ENCODE peak calls at places on chromosomes 12 and 14, in five cellular contexts. Q, Z, K, Y and S are unnamed samples.

GRCh38 chr12:47990351-47991105 is 13.7 kb downstream of the COL2A1 start:
- DNase-seq in Z (peak), K (no peak), Y (no peak), Q (no peak), S (no peak)

GRCh38 chr14:94345344-94346072 is 22.4 kb upstream of the SERPINA6 start:
- DNase-seq in K (no peak), Q (no peak), Z (peak), Y (no peak), S (no peak)

GRCh38 chr12:128813392-128813791 is 10.4 kb downstream of the SLC15A4 start:
- DNase-seq in Q (no peak), K (no peak), Z (no peak), Y (no peak), S (no peak)

GRCh38 chr14:51116682-51117081 is 21.8 kb upstream of the TRIM9 start:
- DNase-seq in K (no peak), Z (no peak), Y (no peak), Q (no peak), S (no peak)

GRCh38 chr14:67237591-67237990 is 3.6 kb upstream of the PALS1 start:
- DNase-seq in Y (no peak), Q (no peak), K (no peak), Z (no peak), S (no peak)

GRCh38 chr12:104672501-104673265 is 215.9 kb downstream of the CHST11 start:
- DNase-seq in Z (peak), Y (no peak), Q (no peak), K (peak), S (peak)

GRCh38 chr12:46209914-46210834 is 58.7 kb downstream of the SLC38A1 start:
- DNase-seq in Y (peak), K (peak), Q (peak), Z (peak), S (peak)

GRCh38 chr14:50675597-50675996 is 7.5 kb upstream of the SAV1 start:
- DNase-seq in K (no peak), Z (no peak), Q (no peak), Y (no peak), S (no peak)

GRCh38 chr12:69108024-69108423 is 131.3 kb upstream of the CPSF6 start:
- DNase-seq in Y (no peak), K (no peak), Q (peak), Z (peak), S (no peak)

GRCh38 chr12:117279606-117280005 is 81.8 kb downstream of the NOS1 start:
- DNase-seq in Q (no peak), Y (no peak), Z (no peak), K (no peak), S (no peak)

GRCh38 chr12:66272650-66273049 is 29.6 kb upstream of the HELB start:
- DNase-seq in Q (no peak), Y (no peak), Z (no peak), K (no peak), S (no peak)

GRCh38 chr14:74257988-74258704 is 18.9 kb downstream of the VSX2 start:
- DNase-seq in Y (no peak), Q (no peak), K (no peak), Z (no peak), S (no peak)

GRCh38 chr14:90728951-90729350 is 87.3 kb downstream of the TTC7B start:
- DNase-seq in K (no peak), Z (no peak), Q (no peak), Y (no peak), S (no peak)

GRCh38 chr12:65164244-65164643 is 5.1 kb upstream of the LEMD3 start:
- DNase-seq in Y (no peak), Z (no peak), Q (no peak), K (no peak), S (no peak)

GRCh38 chr12:97131220-97131981 is 224.3 kb downstream of the NEDD1 start:
- DNase-seq in Y (no peak), Q (no peak), Z (no peak), K (no peak), S (no peak)

GRCh38 chr12:51832708-51833107 is 15.8 kb downstream of the FIGNL2 start:
- DNase-seq in K (no peak), Y (no peak), Q (no peak), Z (peak), S (no peak)

GRCh38 chr12:132949936-132950837 is 5.9 kb downstream of the ZNF605 start:
- DNase-seq in Y (no peak), K (no peak), Q (no peak), Z (no peak), S (no peak)

GRCh38 chr12:52836042-52836466 is 1.9 kb upstream of the KRT79 start:
- DNase-seq in Z (peak), K (no peak), Y (no peak), Q (no peak), S (no peak)

GRCh38 chr12:30923057-30923456 is 3.5 kb upstream of the TSPAN11 start:
- DNase-seq in Z (no peak), Q (no peak), K (no peak), Y (no peak), S (no peak)

GRCh38 chr12:116558280-116559079 is 701 bp upstream of the MAP1LC3B2 start:
- DNase-seq in Q (no peak), Z (no peak), Y (no peak), K (no peak), S (no peak)

GRCh38 chr14:63499701-63500250 is 43.4 kb downstream of the PPP2R5E start:
- DNase-seq in Q (no peak), K (no peak), Y (no peak), Z (peak), S (no peak)

GRCh38 chr12:91565246-91565645 is 382.6 kb upstream of the DCN start:
- DNase-seq in Q (no peak), Y (no peak), K (no peak), Z (peak), S (no peak)

GRCh38 chr14:102293784-102294183 is 11.2 kb downstream of the MOK start:
- DNase-seq in Z (peak), K (no peak), Y (no peak), Q (no peak), S (no peak)

GRCh38 chr12:109189291-109189690 is 72.9 kb downstream of the ACACB start:
- DNase-seq in Y (no peak), Q (no peak), Z (no peak), K (no peak), S (no peak)

DNA sequence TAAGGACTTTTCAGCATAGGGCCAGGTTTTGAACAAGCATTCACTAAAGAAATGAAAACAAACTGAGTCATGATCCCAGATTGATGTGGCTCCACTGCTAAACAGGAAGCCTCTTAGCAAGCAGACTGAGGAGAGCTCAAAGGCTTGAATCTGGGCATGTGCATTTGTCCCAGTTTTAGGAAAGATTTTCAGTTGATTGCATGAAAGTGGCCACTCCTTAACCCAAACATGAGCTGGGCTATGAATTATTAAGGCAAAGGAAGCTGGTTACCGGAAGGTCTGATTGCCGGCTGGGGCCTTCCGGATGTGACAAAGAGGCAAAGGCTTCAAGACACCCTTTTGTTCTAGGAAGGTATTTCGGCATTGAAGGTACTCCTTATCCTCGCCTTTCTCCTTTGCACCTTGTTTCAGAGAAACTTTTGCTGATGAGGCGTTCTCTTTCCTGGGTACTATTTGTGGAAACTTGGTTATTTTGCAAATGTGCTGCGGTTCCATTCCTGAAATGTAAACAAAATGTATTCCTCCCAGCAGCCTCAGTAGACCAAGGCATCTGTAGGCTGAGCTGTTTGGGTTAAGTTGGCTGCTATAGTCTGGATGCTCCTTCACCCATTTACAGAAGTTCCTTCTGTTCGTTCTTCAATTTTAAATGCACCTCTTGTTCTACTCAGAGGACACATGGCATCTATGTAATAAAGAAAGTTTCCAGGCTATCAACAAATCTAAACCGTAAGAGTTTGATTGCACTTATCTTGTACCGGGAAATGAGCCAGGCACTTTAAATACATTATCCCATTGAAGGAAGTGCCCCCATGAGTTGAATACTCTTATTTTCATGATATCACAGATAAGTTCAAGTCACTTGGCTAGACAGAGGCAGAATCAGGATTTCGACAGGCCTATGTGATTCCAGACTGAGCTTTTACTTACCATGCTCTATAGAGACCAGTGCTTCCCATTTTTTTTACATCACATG is 115.6 kb upstream of the METAP2 start:
- DNase-seq in K (no peak), Z (peak), Y (no peak), Q (no peak), S (no peak)
- H3K4me3 ChIP-seq in K (no peak), Z (no peak), Y (no peak), Q (no peak), S (no peak)

DNA sequence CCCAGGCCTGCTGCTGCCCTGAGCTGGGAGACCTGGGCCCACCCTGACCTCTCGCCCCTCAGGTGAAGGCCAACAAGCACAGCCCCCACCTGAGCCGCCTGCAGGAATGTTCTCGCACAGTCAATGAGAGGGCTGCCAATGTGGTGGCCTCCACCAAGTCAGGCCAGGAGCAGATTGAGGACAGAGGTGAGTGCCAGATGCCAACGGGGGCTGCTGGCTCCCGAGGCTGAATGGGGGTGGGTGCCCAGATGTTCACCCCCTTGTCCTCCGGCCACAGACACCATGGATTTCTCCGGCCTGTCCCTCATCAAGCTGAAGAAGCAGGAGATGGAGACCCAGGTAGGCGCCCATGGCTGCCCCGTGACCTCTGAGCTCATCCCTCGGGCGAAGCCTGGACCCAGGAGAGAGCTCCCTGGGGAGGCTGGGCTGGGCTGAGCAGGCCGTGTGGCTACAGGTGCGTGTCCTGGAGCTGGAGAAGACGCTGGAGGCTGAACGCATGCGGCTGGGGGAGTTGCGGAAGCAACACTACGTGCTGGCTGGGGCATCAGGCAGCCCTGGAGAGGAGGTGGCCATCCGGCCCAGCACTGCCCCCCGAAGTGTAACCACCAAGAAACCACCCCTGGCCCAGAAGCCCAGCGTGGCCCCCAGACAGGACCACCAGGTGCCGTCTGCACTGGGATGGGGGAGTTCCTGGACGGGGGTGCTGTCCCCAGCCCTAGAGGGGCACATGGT is 25.8 kb downstream of the HIP1R start:
- DNase-seq in Y (peak), Q (no peak), Z (no peak), K (no peak), S (no peak)
- H3K27ac ChIP-seq in Y (peak), Q (no peak), Z (no peak), K (no peak), S (peak)

DNA sequence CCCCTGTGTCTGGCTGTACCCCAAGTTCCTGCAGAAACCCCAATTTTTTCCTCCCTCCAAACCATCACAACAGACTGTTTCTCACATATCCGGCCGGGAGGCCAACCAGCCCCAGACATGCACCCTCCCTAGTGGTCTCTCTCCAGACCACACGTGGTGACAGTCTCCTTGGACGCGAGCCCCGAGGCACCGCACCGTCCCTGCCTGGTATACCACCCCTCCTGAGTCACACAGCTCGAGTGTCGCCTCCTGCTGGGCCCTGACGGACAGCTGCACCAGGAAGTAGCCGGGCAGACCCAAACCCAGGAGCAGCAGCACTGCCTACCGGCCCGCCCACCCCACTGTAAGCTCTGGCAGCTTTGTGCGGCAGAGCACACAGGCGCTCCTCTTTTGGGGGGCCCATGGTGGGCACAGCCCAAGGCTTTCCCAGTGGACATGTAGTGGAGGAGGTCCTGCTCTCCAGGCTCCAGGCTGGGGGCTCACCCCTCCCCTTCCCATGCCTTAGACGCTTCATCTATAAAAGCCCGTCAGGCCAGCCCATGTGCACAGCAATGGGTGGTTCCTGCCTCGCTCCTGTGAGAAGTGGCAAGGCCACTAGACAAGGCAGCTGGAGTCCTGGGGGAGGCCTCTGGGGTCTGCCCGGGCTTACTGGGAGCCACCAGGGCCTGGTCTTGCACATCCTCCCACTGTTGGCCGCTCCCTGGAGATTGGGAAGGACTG is 97.5 kb downstream of the RFLNA start:
- DNase-seq in K (no peak), Q (no peak), Y (no peak), Z (no peak), S (no peak)
- TF ChIP-seq CTCF in K (peak), Q (no peak), Y (no peak), Z (peak), S (peak)

GRCh38 chr12:95848575-95849388 is 10.0 kb upstream of the SNRPF start:
- DNase-seq in K (no peak), Q (peak), Z (peak), Y (no peak), S (no peak)
- H3K4me3 ChIP-seq in K (no peak), Q (no peak), Z (no peak), Y (no peak), S (no peak)

GRCh38 chr14:93100098-93100497 is 15.6 kb downstream of the ITPK1 start:
- DNase-seq in K (no peak), Z (no peak), Q (no peak), Y (no peak), S (no peak)

GRCh38 chr14:93099643-93100042 is 16.1 kb downstream of the ITPK1 start:
- DNase-seq in Z (no peak), Q (no peak), Y (no peak), K (no peak), S (no peak)

GRCh38 chr14:93100570-93100969 is 15.2 kb downstream of the ITPK1 start:
- DNase-seq in Z (no peak), Y (no peak), Q (no peak), K (no peak), S (no peak)

GRCh38 chr14:93103392-93104080 is 12.2 kb downstream of the ITPK1 start:
- DNase-seq in K (peak), Y (no peak), Z (no peak), Q (peak), S (no peak)

GRCh38 chr14:93102141-93102540 is 13.6 kb downstream of the ITPK1 start:
- DNase-seq in Z (no peak), Q (no peak), K (no peak), Y (no peak), S (no peak)
- H3K27ac ChIP-seq in Z (no peak), Q (no peak), K (no peak), Y (no peak), S (no peak)

GRCh38 chr14:105144666-105145380 is 23.8 kb downstream of the JAG2 start:
- DNase-seq in K (peak), Y (peak), Z (no peak), Q (no peak), S (peak)
- TF ChIP-seq CTCF in K (no peak), Y (no peak), Z (no peak), Q (no peak), S (no peak)

DNA sequence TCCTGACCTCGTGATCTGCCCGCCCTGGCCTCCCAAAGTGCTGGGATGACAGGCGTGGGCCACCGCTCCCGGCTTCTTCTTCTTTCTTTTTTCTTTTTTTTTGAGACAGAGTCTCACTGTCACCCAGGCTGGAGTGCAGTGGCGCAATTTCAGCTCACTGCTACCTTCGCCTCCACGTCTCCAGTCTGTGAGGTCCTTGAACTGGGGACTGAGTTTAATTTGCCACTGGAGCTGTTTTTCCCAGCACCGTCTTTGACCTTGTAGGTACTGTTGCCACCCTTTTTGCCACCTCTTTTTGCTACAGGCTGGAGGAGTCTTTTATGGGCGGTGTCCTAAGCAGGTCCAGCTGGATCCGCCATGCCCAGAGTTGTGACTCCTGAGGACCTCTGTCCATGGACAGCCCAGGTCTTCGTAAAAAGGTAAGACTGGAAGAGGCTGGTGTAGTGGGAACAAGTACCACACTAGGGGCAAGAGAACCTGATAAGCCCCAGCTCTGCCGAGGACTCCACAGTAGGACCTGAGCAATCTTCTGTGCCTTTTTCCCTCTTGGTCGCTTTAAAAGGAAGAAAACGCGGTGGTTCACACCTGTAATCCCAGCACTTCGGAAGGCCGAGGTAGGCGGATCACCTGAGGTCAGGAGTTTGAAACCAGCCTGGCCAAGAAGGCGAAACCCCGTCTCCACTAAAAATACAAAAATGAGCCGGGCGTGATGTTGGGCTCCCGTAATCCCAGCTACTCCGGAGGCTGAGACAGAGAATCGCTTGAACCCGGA is 976 bp downstream of the RNU4-2 start:
- DNase-seq in K (no peak), Z (no peak), Q (peak), Y (no peak), S (no peak)
- H3K4me3 ChIP-seq in K (peak), Z (no peak), Q (no peak), Y (peak), S (peak)

GRCh38 chr14:34710744-34711143 is 3.6 kb downstream of the CFL2 start:
- DNase-seq in K (no peak), Z (peak), Q (no peak), Y (no peak), S (no peak)
- H3K27ac ChIP-seq in K (peak), Z (peak), Q (peak), Y (peak), S (peak)